ENCODE peak calls at places on chromosomes 11 and 22, in nine cellular contexts. D is IMR-90; B is heart left ventricle; Y is mesendoderm; G is ovary; V is psoas muscle; W is CD8-positive, alpha-beta memory T cell; K is left lung; F is tibial nerve. Q is an unnamed sample.

GRCh38 chr22:39493759-39494158 is 8.3 kb upstream of the MIEF1 start:
- DNase-seq in D (peak; percentile 92), B (no peak), Y (peak; percentile 82), G (no peak), V (no peak), W (no peak), K (peak; percentile 0), F (no peak), Q (no peak)

GRCh38 chr11:115941481-115941993 is 437.3 kb upstream of the CADM1 start:
- DNase-seq in D (peak; percentile 97), B (peak; percentile 57), Y (no peak), G (peak; percentile 26), V (peak; percentile 54), W (no peak), K (peak; percentile 80), F (no peak), Q (peak; percentile 55)

GRCh38 chr22:43228863-43229262 is 41.9 kb upstream of the TTLL12 start:
- DNase-seq in D (no peak), B (no peak), Y (no peak), G (no peak), V (no peak), W (no peak), K (no peak), F (no peak), Q (no peak)

GRCh38 chr11:15670520-15671070 is 555.9 kb downstream of the INSC start:
- DNase-seq in D (peak; percentile 19), B (peak; percentile 33), Y (no peak), G (no peak), V (no peak), W (no peak), K (no peak), F (no peak), Q (no peak)

GRCh38 chr22:31134688-31135087 is 5.6 kb downstream of the PLA2G3 start:
- DNase-seq in D (no peak), B (no peak), Y (no peak), G (no peak), V (no peak), W (no peak), K (no peak), F (no peak), Q (no peak)

GRCh38 chr22:17780741-17781318 is 6.6 kb upstream of the BID start:
- DNase-seq in D (no peak), B (no peak), Y (no peak), G (no peak), V (no peak), W (no peak), K (peak; percentile 50), F (no peak), Q (no peak)

GRCh38 chr11:9385288-9385902 is 943 bp downstream of the IPO7 start:
- DNase-seq in D (no peak), B (no peak), Y (peak; percentile 84), G (no peak), V (no peak), W (no peak), K (no peak), F (no peak), Q (no peak)

GRCh38 chr22:27273386-27273785 is 528.2 kb downstream of the MN1 start:
- DNase-seq in D (no peak), B (no peak), Y (peak; percentile 70), G (no peak), V (no peak), W (no peak), K (no peak), F (no peak), Q (no peak)

GRCh38 chr11:131744847-131745246 is 374.4 kb downstream of the NTM start:
- DNase-seq in D (peak; percentile 97), B (no peak), Y (no peak), G (no peak), V (no peak), W (no peak), K (no peak), F (no peak), Q (no peak)

GRCh38 chr11:64862914-64863313 is 15.5 kb downstream of the EHD1 start:
- DNase-seq in D (no peak), B (peak; percentile 85), Y (no peak), G (no peak), V (no peak), W (no peak), K (peak; percentile 67), F (no peak), Q (no peak)

GRCh38 chr11:8080674-8081590 is at the start of gene TUB:
- DNase-seq in D (no peak), B (no peak), Y (peak; percentile 58), G (peak; percentile 65), V (peak; percentile 32), W (peak; percentile 41), K (no peak), F (no peak), Q (peak; percentile 18)

GRCh38 chr22:46454910-46455269 is 82.5 kb downstream of the CELSR1 start:
- DNase-seq in D (peak; percentile 10), B (no peak), Y (no peak), G (no peak), V (no peak), W (no peak), K (no peak), F (no peak), Q (no peak)

GRCh38 chr11:72244317-72245231 is 598 bp upstream of the PHOX2A start:
- DNase-seq in D (no peak), B (no peak), Y (peak; percentile 75), G (no peak), V (no peak), W (no peak), K (no peak), F (no peak), Q (peak; percentile 20)

GRCh38 chr11:72242141-72242540 is 1.8 kb downstream of the PHOX2A start:
- DNase-seq in D (no peak), B (no peak), Y (no peak), G (no peak), V (no peak), W (no peak), K (no peak), F (no peak), Q (no peak)

GRCh38 chr11:72243173-72243566 is 806 bp downstream of the PHOX2A start:
- DNase-seq in D (no peak), B (no peak), Y (no peak), G (no peak), V (no peak), W (no peak), K (no peak), F (no peak), Q (no peak)

GRCh38 chr11:72245232-72245816 is 1.3 kb upstream of the PHOX2A start:
- DNase-seq in D (no peak), B (no peak), Y (no peak), G (no peak), V (no peak), W (no peak), K (no peak), F (no peak), Q (no peak)

GRCh38 chr11:72243567-72244316 is at the start of gene PHOX2A:
- DNase-seq in D (no peak), B (no peak), Y (no peak), G (no peak), V (no peak), W (no peak), K (no peak), F (no peak), Q (no peak)
- H3K4me3 ChIP-seq in D (peak within 1 kb of the TSS; percentile 20), B (peak within 1 kb of the TSS; percentile 28), Y (peak within 1 kb of the TSS; percentile 53), G (no peak within 1 kb of the TSS), V (peak within 1 kb of the TSS; percentile 38), W (no peak within 1 kb of the TSS), K (no peak within 1 kb of the TSS), F (no peak within 1 kb of the TSS), Q (no peak within 1 kb of the TSS)

DNA sequence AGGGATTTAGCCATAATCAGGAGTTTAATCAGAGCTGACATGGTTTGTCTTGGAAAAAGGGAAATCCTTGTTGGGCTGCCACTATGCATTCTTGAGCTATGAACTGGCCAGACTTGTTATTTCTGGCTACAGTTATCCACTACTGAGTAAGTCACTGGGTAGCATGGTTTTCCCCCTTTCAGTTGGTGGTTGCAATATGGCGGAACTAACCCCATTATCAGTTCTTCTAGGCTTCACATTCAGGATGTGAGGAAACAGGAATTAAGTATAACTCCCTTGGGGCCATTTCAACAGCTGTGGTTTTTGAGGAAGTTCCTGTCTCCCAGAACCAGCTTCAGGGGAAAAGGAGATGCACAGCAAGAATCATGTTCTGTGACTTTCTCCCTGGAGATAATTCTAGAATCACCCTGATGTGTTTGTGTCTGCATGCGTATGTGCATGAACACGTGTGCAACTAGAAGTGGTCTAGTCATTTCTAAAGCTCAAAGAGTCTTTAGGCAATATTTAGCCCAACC is 103.0 kb upstream of the CD44 start:
- DNase-seq in D (peak; percentile 94), B (no peak), Y (no peak), G (no peak), V (no peak), W (no peak), K (no peak), F (no peak), Q (no peak)
- H3K4me1 ChIP-seq in D (peaks cover 8% of the 10 kb centered on the region), B (peaks cover 5% of the 10 kb centered on the region), Y (peaks cover 3% of the 10 kb centered on the region), G (no peaks in the 10 kb centered on the region), V (peaks cover 12% of the 10 kb centered on the region), W (peaks cover 24% of the 10 kb centered on the region), K (peaks cover 36% of the 10 kb centered on the region), F (no peaks in the 10 kb centered on the region), Q (no peaks in the 10 kb centered on the region)

DNA sequence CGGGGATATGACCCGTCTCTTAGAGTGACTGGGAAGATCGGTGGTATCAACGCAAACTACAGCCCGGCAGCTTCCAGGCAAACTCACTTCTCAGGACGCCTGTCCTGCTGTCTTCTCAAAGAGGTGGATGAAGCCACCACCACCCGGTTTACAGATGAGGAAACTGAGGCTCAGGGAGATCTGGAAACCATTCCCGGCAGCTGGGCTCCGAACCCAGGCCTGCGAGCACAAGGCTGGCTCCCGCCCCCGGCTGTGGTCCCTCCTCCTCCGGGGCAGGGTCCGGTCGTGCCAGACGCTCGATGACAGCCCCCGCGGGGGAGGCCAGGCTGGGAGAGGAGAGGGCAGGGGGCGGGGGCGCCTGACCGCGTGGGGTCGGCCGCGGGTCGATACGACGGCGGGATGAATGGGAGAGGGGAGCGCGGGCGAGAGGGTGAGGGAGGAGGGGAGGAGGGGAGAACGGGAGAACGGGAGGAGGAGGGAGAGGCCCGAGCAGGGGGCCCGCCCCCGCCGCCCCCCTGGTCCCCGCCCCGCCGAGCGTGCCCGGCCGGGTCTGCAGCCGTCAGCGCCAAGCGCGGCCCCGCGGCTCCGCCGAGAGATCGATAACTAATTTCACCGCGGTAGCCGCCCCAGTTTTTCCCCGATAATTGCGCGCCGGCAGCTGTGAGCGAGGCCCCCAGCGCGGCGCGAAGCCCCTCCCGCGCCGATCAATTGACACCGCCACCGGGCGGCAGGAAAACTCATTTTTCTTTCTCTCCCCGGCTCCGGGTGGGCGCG is 14.0 kb downstream of the IGLL1 start:
- DNase-seq in D (no peak), B (no peak), Y (peak; percentile 26), G (peak; percentile 52), V (no peak), W (no peak), K (no peak), F (no peak), Q (peak; percentile 63)
- H3K4me3 ChIP-seq in D (no peak overlapping the region), B (peak overlapping the region; percentile 44), Y (peak overlapping the region; percentile 26), G (peak overlapping the region; percentile 29), V (peak overlapping the region; percentile 55), W (peak overlapping the region; percentile 61), K (peak overlapping the region; percentile 26), F (peak overlapping the region; percentile 32), Q (peak overlapping the region; percentile 47)

DNA sequence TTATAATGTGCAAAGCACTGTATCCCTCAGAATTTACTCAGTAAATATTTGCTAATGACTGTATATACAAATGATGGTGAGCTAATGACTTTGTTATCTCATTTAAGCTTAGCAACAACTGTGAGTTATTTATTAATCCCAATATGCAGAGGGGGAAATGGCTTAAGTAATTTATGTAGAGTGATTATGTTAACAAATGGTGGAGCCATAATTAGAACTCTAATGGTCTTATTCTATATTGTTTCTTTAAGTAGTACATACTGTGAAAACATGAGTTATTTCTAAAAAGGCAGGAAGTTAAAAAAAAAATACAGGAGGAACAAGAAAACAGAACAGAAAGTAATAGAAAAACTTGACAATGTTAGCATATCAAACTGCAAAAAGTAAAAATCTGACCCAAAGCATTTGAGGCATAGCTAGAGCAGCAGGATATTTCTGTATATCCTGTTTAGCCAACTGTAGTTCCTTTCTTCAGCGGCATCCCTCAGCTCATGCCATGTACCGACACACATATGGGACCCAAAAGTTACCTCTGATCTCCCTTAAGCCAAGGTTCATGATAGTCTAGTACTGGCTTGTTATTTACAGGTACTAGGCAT is 94.2 kb downstream of the FCHSD2 start:
- DNase-seq in D (no peak), B (no peak), Y (no peak), G (no peak), V (no peak), W (no peak), K (no peak), F (no peak), Q (no peak)
- H3K4me1 ChIP-seq in D (peaks cover 2% of the 10 kb centered on the region), B (peaks cover 14% of the 10 kb centered on the region), Y (no peaks in the 10 kb centered on the region), G (peaks cover 1% of the 10 kb centered on the region), V (no peaks in the 10 kb centered on the region), W (peaks cover 13% of the 10 kb centered on the region), K (peaks cover 27% of the 10 kb centered on the region), F (peaks cover 13% of the 10 kb centered on the region), Q (peaks cover 11% of the 10 kb centered on the region)